ENCODE peak calls at places on chromosomes 13 and 19, in six cellular contexts. One of them, this sample, is unnamed.

GRCh38 chr19:9309974-9310446 is 372 bp upstream of the ZNF699 start:
- DNase-seq in HCT116: peak
- DNase-seq in GM12878: no peak
- DNase-seq in HepG2: no peak
- DNase-seq in SK-N-SH: peak
- DNase-seq in H1: peak
- DNase-seq in this sample: peak

GRCh38 chr19:2306971-2307370 is 983 bp downstream of the LINGO3 start:
- DNase-seq in HCT116: no peak
- DNase-seq in H1: no peak
- DNase-seq in GM12878: no peak
- DNase-seq in SK-N-SH: no peak
- DNase-seq in HepG2: no peak
- DNase-seq in this sample: no peak

GRCh38 chr13:78228211-78228610 is 309.6 kb upstream of the EDNRB start:
- DNase-seq in HepG2: no peak
- DNase-seq in H1: no peak
- DNase-seq in HCT116: no peak
- DNase-seq in GM12878: no peak
- DNase-seq in SK-N-SH: no peak
- DNase-seq in this sample: no peak

GRCh38 chr13:22198656-22199217 is 527.9 kb downstream of the FGF9 start:
- DNase-seq in GM12878: no peak
- DNase-seq in SK-N-SH: no peak
- DNase-seq in HepG2: no peak
- DNase-seq in H1: no peak
- DNase-seq in HCT116: no peak
- DNase-seq in this sample: no peak

GRCh38 chr13:47480941-47481340 is 520.1 kb downstream of the SUCLA2 start:
- DNase-seq in HCT116: no peak
- DNase-seq in SK-N-SH: no peak
- DNase-seq in GM12878: no peak
- DNase-seq in HepG2: no peak
- DNase-seq in H1: no peak
- DNase-seq in this sample: no peak

GRCh38 chr19:55112781-55113569 is 4.5 kb downstream of the PPP1R12C start:
- DNase-seq in SK-N-SH: peak
- DNase-seq in HCT116: no peak
- DNase-seq in GM12878: no peak
- DNase-seq in HepG2: no peak
- DNase-seq in H1: no peak
- DNase-seq in this sample: no peak

GRCh38 chr13:45374917-45375316 is 33.9 kb upstream of the TPT1 start:
- DNase-seq in GM12878: no peak
- DNase-seq in H1: no peak
- DNase-seq in HCT116: no peak
- DNase-seq in HepG2: no peak
- DNase-seq in SK-N-SH: no peak
- DNase-seq in this sample: no peak

GRCh38 chr19:10936661-10937084 is 8.1 kb downstream of the TIMM29 start:
- DNase-seq in HepG2: peak
- DNase-seq in HCT116: peak
- DNase-seq in H1: no peak
- DNase-seq in GM12878: peak
- DNase-seq in SK-N-SH: peak
- DNase-seq in this sample: no peak

GRCh38 chr19:18514800-18515682 is 6.8 kb downstream of the ELL start:
- DNase-seq in HCT116: no peak
- DNase-seq in H1: no peak
- DNase-seq in HepG2: peak
- DNase-seq in GM12878: no peak
- DNase-seq in SK-N-SH: no peak
- DNase-seq in this sample: no peak

GRCh38 chr19:29810504-29810871 is 1.3 kb upstream of the CCNE1 start:
- DNase-seq in SK-N-SH: no peak
- DNase-seq in HCT116: no peak
- DNase-seq in HepG2: no peak
- DNase-seq in GM12878: no peak
- DNase-seq in H1: no peak
- DNase-seq in this sample: no peak

GRCh38 chr13:22092791-22093545 is 422.1 kb downstream of the FGF9 start:
- DNase-seq in HepG2: no peak
- DNase-seq in GM12878: no peak
- DNase-seq in H1: no peak
- DNase-seq in HCT116: no peak
- DNase-seq in SK-N-SH: no peak
- DNase-seq in this sample: no peak

GRCh38 chr19:45021971-45022370 is 16.9 kb upstream of the CLASRP start:
- DNase-seq in SK-N-SH: no peak
- DNase-seq in HCT116: no peak
- DNase-seq in H1: no peak
- DNase-seq in GM12878: no peak
- DNase-seq in HepG2: no peak
- DNase-seq in this sample: no peak
- TF ChIP-seq JUND in SK-N-SH: no peak
- TF ChIP-seq JUND in HCT116: no peak
- TF ChIP-seq JUND in H1: no peak
- TF ChIP-seq JUND in GM12878: no peak
- TF ChIP-seq JUND in HepG2: no peak
- TF ChIP-seq JUND in this sample: no peak

DNA sequence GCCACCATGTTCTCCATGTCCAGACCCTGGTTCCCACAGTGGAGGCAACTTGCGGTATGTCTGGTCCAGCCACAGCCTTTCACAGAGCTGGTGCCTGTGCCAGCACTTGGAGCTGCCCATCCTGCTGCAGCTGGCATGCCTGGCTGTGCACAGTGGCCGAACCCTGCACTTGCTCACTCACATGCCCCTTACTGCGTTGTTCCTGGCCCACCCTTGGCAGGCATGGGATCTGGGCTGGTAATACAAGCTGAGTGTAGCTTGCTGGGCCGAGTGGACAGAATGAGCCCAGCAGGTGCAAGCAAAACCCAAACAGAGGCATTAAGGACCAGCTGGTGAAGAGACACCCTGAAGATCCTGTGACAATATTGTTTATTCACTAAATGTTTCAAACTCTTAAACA is 583.9 kb upstream of the SLITRK6 start:
- DNase-seq in HepG2: no peak
- DNase-seq in GM12878: no peak
- DNase-seq in SK-N-SH: no peak
- DNase-seq in H1: no peak
- DNase-seq in HCT116: no peak
- DNase-seq in this sample: no peak
- TF ChIP-seq JUND in HepG2: no peak
- TF ChIP-seq JUND in GM12878: no peak
- TF ChIP-seq JUND in SK-N-SH: no peak
- TF ChIP-seq JUND in H1: no peak
- TF ChIP-seq JUND in HCT116: no peak
- TF ChIP-seq JUND in this sample: no peak

GRCh38 chr13:110539894-110540293 is 21.6 kb downstream of the RAB20 start:
- DNase-seq in SK-N-SH: no peak
- DNase-seq in GM12878: no peak
- DNase-seq in H1: no peak
- DNase-seq in HCT116: no peak
- DNase-seq in HepG2: no peak
- DNase-seq in this sample: no peak

GRCh38 chr13:110536006-110536693 is 25.4 kb downstream of the RAB20 start:
- DNase-seq in GM12878: no peak
- DNase-seq in HepG2: no peak
- DNase-seq in HCT116: no peak
- DNase-seq in SK-N-SH: no peak
- DNase-seq in H1: no peak
- DNase-seq in this sample: no peak

GRCh38 chr13:110540871-110541525 is 20.5 kb downstream of the RAB20 start:
- DNase-seq in H1: no peak
- DNase-seq in HCT116: no peak
- DNase-seq in HepG2: no peak
- DNase-seq in GM12878: no peak
- DNase-seq in SK-N-SH: no peak
- DNase-seq in this sample: peak

GRCh38 chr13:110537116-110537515 is 24.4 kb downstream of the RAB20 start:
- DNase-seq in SK-N-SH: no peak
- DNase-seq in HepG2: no peak
- DNase-seq in GM12878: no peak
- DNase-seq in HCT116: no peak
- DNase-seq in H1: no peak
- DNase-seq in this sample: no peak

GRCh38 chr13:110538632-110539031 is 22.9 kb downstream of the RAB20 start:
- DNase-seq in HepG2: no peak
- DNase-seq in SK-N-SH: no peak
- DNase-seq in HCT116: no peak
- DNase-seq in H1: no peak
- DNase-seq in GM12878: no peak
- DNase-seq in this sample: no peak
- TF ChIP-seq JUND in HepG2: no peak
- TF ChIP-seq JUND in SK-N-SH: no peak
- TF ChIP-seq JUND in HCT116: no peak
- TF ChIP-seq JUND in H1: no peak
- TF ChIP-seq JUND in GM12878: no peak
- TF ChIP-seq JUND in this sample: no peak

DNA sequence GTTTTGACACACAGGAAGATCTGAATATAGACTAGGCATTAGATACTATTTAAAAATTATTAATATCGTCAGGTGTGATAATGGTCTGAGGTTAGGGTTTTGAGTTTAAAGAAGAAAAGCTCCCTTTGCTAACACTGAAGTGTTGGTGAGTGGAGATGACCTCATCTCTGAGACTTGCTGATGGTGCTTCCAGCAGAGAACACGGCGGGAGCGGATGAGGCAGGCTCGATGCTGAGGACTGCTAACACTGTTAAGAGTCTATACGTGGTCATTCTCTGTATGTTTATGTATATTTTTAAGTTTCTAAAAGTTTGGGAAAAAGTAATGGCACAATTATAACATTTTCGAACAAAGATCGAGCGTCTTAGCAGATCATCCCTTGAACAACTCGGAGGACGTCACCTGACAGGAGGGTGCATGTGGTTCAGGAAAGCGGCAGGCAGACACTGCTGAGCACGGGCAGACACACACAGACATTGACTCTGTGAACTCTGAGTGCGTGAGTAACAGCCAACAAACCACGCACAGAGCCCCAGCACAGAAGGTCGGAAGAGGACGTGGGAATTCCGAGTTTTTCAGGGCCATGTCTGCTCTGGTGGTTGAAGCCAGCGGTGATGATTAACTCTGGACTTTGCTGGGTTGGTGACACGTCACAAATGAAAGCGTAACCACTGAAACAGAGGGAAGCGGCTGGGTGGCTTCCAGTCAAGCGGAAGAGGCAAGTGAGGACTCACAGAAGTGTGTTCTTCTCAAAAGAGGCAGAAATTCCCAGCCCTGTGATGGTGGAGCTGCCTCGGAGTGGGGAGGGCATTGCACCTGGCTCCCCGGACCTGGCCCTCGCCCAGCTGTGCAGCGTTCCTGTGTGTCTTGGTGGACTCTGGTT is 91.9 kb upstream of the TEX29 start:
- DNase-seq in HepG2: no peak
- DNase-seq in SK-N-SH: no peak
- DNase-seq in H1: no peak
- DNase-seq in HCT116: no peak
- DNase-seq in GM12878: no peak
- DNase-seq in this sample: no peak
- TF ChIP-seq JUND in HepG2: no peak
- TF ChIP-seq JUND in SK-N-SH: no peak
- TF ChIP-seq JUND in H1: peak
- TF ChIP-seq JUND in HCT116: no peak
- TF ChIP-seq JUND in GM12878: no peak
- TF ChIP-seq JUND in this sample: no peak

DNA sequence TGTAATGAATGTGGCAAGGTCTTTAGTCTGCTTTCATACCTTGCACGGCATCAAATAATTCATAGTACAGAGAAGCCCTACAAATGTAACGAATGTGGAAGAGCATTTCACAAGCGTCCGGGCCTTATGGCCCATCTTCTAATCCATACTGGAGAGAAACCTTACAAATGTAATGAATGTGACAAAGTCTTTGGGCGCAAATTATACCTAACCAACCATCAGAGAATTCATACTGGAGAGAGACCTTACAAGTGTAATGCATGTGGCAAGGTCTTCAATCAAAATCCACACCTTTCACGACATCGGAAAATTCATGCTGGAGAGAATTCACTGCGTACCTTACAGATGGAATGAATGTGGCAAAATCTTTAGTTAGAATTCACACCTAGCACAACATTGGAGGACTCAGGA is 3.3 kb upstream of the ZNF880 start:
- DNase-seq in H1: no peak
- DNase-seq in SK-N-SH: no peak
- DNase-seq in GM12878: no peak
- DNase-seq in HepG2: no peak
- DNase-seq in HCT116: no peak
- DNase-seq in this sample: no peak
- TF ChIP-seq JUND in H1: no peak
- TF ChIP-seq JUND in SK-N-SH: no peak
- TF ChIP-seq JUND in GM12878: no peak
- TF ChIP-seq JUND in HepG2: no peak
- TF ChIP-seq JUND in HCT116: no peak
- TF ChIP-seq JUND in this sample: no peak

DNA sequence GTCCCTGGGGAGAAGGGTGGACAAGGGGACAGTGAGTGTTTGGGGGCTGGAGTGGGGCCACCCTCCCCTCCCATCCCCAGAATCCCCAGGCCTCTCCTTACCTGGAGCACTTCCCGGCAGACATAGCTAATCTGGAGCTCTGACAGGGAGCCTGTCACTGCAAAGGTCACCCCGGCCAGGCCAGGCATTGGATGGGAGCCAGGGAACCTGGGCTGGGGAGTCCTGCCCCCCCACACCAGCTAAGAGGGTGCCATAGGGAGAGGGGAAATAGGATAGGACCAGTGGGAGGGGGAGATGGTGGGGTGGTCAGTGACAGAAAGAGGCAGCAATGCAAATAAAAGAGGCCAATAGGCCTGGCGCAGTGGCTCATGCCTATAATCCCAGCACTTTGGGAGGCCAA is 3.5 kb downstream of the MAP4K1 start:
- DNase-seq in GM12878: no peak
- DNase-seq in H1: no peak
- DNase-seq in HCT116: no peak
- DNase-seq in SK-N-SH: no peak
- DNase-seq in HepG2: no peak
- DNase-seq in this sample: no peak
- TF ChIP-seq JUND in GM12878: no peak
- TF ChIP-seq JUND in H1: no peak
- TF ChIP-seq JUND in HCT116: no peak
- TF ChIP-seq JUND in SK-N-SH: no peak
- TF ChIP-seq JUND in HepG2: no peak
- TF ChIP-seq JUND in this sample: no peak

DNA sequence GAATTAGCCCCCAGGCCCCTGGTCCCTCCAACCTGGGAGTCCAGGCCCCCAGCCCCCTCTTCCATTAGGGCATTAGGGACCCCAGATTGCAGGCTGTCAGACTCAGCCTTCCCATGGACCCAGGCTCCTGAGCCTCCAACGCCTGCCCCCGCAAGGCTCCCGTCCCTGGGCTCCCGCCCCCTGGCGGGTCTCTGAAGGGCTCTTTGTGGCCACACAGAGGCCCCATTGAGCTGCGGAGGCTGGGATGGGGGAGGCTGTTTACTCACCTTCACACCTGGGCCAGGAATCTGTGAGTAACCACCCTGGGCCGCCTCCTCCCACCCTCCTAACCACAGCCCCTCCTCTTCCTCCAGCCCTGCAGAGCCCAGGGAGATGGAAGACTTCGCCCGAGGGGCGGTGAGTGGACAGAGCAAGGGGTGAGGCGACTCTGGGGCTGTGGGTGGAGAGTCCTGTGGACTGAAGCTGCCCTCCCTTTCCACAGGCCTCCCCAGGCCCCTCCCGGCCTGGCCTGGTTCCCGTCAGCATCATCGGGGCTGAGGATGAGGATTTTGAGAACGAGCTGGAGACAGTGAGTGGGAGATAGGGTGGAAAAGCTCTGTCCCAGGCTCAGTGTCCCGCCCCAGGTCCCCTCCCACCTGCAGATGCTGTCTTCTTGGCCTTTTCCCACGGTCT is 4.9 kb downstream of the ARHGEF1 start:
- DNase-seq in SK-N-SH: no peak
- DNase-seq in HepG2: peak
- DNase-seq in H1: peak
- DNase-seq in GM12878: no peak
- DNase-seq in HCT116: peak
- DNase-seq in this sample: peak
- TF ChIP-seq JUND in SK-N-SH: no peak
- TF ChIP-seq JUND in HepG2: no peak
- TF ChIP-seq JUND in H1: no peak
- TF ChIP-seq JUND in GM12878: no peak
- TF ChIP-seq JUND in HCT116: peak
- TF ChIP-seq JUND in this sample: no peak